ENCODE peak calls at places on chromosomes 16 and 17, in seven cellular contexts. One of them, this sample, is unnamed.

GRCh38 chr17:19265755-19266154 is 28.6 kb downstream of the EPN2 start:
- DNase-seq in esophagus muscularis mucosa: no peak
- DNase-seq in body of pancreas: no peak
- DNase-seq in sigmoid colon: no peak
- DNase-seq in cardiac muscle cell: no peak
- DNase-seq in left ventricle myocardium inferior: no peak
- DNase-seq in spleen: no peak
- DNase-seq in this sample: no peak

GRCh38 chr17:30812218-30813177 is 12.0 kb downstream of the CRLF3 start:
- DNase-seq in esophagus muscularis mucosa: no peak
- DNase-seq in body of pancreas: no peak
- DNase-seq in sigmoid colon: no peak
- DNase-seq in cardiac muscle cell: no peak
- DNase-seq in left ventricle myocardium inferior: no peak
- DNase-seq in spleen: no peak
- DNase-seq in this sample: no peak

GRCh38 chr17:69050999-69051775 is 9.5 kb downstream of the ABCA9 start:
- DNase-seq in esophagus muscularis mucosa: no peak
- DNase-seq in body of pancreas: no peak
- DNase-seq in sigmoid colon: no peak
- DNase-seq in cardiac muscle cell: no peak
- DNase-seq in left ventricle myocardium inferior: no peak
- DNase-seq in spleen: no peak
- DNase-seq in this sample: no peak

GRCh38 chr17:29563816-29564215 is 3.0 kb downstream of the ABHD15 start:
- DNase-seq in esophagus muscularis mucosa: no peak
- DNase-seq in body of pancreas: no peak
- DNase-seq in sigmoid colon: no peak
- DNase-seq in cardiac muscle cell: no peak
- DNase-seq in left ventricle myocardium inferior: no peak
- DNase-seq in spleen: peak; percentile 76
- DNase-seq in this sample: no peak

GRCh38 chr17:21376835-21377690 is 906 bp downstream of the KCNJ12 start:
- DNase-seq in esophagus muscularis mucosa: no peak
- DNase-seq in body of pancreas: no peak
- DNase-seq in sigmoid colon: no peak
- DNase-seq in cardiac muscle cell: peak; percentile 71
- DNase-seq in left ventricle myocardium inferior: no peak
- DNase-seq in spleen: no peak
- DNase-seq in this sample: no peak

GRCh38 chr16:23323224-23324030 is 21.3 kb downstream of the SCNN1B start:
- DNase-seq in esophagus muscularis mucosa: no peak
- DNase-seq in body of pancreas: no peak
- DNase-seq in sigmoid colon: no peak
- DNase-seq in cardiac muscle cell: no peak
- DNase-seq in left ventricle myocardium inferior: no peak
- DNase-seq in spleen: no peak
- DNase-seq in this sample: no peak

GRCh38 chr17:70168044-70168978 is 1.0 kb upstream of the KCNJ2 start:
- DNase-seq in esophagus muscularis mucosa: peak; percentile 93
- DNase-seq in body of pancreas: peak; percentile 75
- DNase-seq in sigmoid colon: peak; percentile 73
- DNase-seq in cardiac muscle cell: peak; percentile 66
- DNase-seq in left ventricle myocardium inferior: peak; percentile 59
- DNase-seq in spleen: peak; percentile 88
- DNase-seq in this sample: peak; percentile 76

GRCh38 chr17:17582372-17582771 is 9.1 kb downstream of the PEMT start:
- DNase-seq in esophagus muscularis mucosa: no peak
- DNase-seq in body of pancreas: no peak
- DNase-seq in sigmoid colon: no peak
- DNase-seq in cardiac muscle cell: no peak
- DNase-seq in left ventricle myocardium inferior: no peak
- DNase-seq in spleen: no peak
- DNase-seq in this sample: no peak

GRCh38 chr17:44820631-44821196 is 9.4 kb downstream of the GJC1 start:
- DNase-seq in esophagus muscularis mucosa: no peak
- DNase-seq in body of pancreas: no peak
- DNase-seq in sigmoid colon: peak; percentile 59
- DNase-seq in cardiac muscle cell: no peak
- DNase-seq in left ventricle myocardium inferior: no peak
- DNase-seq in spleen: no peak
- DNase-seq in this sample: no peak

GRCh38 chr16:1257561-1258217 is 1.8 kb downstream of the TPSD1 start:
- DNase-seq in esophagus muscularis mucosa: no peak
- DNase-seq in body of pancreas: no peak
- DNase-seq in sigmoid colon: no peak
- DNase-seq in cardiac muscle cell: no peak
- DNase-seq in left ventricle myocardium inferior: no peak
- DNase-seq in spleen: peak; percentile 71
- DNase-seq in this sample: no peak

GRCh38 chr16:47058295-47059086 is 85.0 kb upstream of the DNAJA2 start:
- DNase-seq in esophagus muscularis mucosa: no peak
- DNase-seq in body of pancreas: no peak
- DNase-seq in sigmoid colon: peak; percentile 10
- DNase-seq in cardiac muscle cell: no peak
- DNase-seq in left ventricle myocardium inferior: no peak
- DNase-seq in spleen: peak; percentile 56
- DNase-seq in this sample: peak; percentile 15

GRCh38 chr16:15043344-15043743 is 12.5 kb downstream of the NTAN1 start:
- DNase-seq in esophagus muscularis mucosa: no peak
- DNase-seq in body of pancreas: no peak
- DNase-seq in sigmoid colon: no peak
- DNase-seq in cardiac muscle cell: no peak
- DNase-seq in left ventricle myocardium inferior: no peak
- DNase-seq in spleen: no peak
- DNase-seq in this sample: no peak
- TF ChIP-seq CTCF in esophagus muscularis mucosa: no peak
- TF ChIP-seq CTCF in body of pancreas: no peak
- TF ChIP-seq CTCF in sigmoid colon: no peak
- TF ChIP-seq CTCF in cardiac muscle cell: no peak
- TF ChIP-seq CTCF in left ventricle myocardium inferior: no peak
- TF ChIP-seq CTCF in spleen: no peak
- TF ChIP-seq CTCF in this sample: no peak

DNA sequence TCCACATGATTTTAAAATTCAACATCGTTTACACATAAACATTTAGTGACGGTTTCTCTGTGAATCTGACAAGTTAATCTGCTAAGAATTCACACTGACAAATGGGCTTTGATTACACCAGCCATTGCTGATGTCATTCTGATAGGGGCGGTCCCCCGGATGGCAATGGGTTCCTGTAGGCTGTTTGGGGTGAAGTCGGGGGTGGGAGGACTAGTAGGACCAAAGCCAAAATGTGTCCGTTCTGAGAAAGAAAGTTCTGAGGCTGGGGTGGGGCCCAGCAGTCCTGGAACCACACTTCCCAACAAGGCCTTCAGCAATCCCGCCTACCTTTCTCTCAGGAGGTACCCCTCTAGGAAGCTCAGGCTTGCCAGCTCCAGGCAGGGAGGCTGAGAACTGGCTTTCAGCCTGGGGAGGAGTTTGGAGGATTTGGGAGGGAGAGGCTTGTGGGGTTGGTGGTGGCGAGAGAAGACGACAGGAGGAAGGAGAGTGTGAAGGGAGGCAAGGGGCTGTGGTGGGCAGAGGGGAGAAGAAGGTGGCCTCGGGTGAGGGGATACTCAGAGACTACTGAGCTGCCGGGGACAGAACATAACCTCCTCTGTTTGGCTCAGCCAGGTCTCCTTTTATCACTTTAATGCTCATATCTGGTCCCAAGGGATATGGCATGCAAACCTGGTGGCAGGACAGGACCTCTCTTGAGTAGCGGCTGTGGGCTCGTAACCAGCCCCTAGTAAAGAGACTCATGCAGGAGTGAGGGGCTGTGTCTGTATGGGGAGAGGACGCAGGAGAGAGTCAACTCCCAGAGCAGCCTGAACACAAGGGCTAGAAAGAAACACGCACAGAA is 8.6 kb downstream of the HIC1 start:
- DNase-seq in esophagus muscularis mucosa: peak; percentile 92
- DNase-seq in body of pancreas: no peak
- DNase-seq in sigmoid colon: peak; percentile 82
- DNase-seq in cardiac muscle cell: no peak
- DNase-seq in left ventricle myocardium inferior: no peak
- DNase-seq in spleen: no peak
- DNase-seq in this sample: peak; percentile 70
- H3K4me1 ChIP-seq in esophagus muscularis mucosa: peaks cover 96% of the 10 kb centered on the region
- H3K4me1 ChIP-seq in body of pancreas: peaks cover 6% of the 10 kb centered on the region
- H3K4me1 ChIP-seq in sigmoid colon: no peaks in the 10 kb centered on the region
- H3K4me1 ChIP-seq in cardiac muscle cell: peaks cover 22% of the 10 kb centered on the region
- H3K4me1 ChIP-seq in left ventricle myocardium inferior: peaks cover 100% of the 10 kb centered on the region
- H3K4me1 ChIP-seq in spleen: peaks cover 46% of the 10 kb centered on the region
- H3K4me1 ChIP-seq in this sample: peaks cover 18% of the 10 kb centered on the region

DNA sequence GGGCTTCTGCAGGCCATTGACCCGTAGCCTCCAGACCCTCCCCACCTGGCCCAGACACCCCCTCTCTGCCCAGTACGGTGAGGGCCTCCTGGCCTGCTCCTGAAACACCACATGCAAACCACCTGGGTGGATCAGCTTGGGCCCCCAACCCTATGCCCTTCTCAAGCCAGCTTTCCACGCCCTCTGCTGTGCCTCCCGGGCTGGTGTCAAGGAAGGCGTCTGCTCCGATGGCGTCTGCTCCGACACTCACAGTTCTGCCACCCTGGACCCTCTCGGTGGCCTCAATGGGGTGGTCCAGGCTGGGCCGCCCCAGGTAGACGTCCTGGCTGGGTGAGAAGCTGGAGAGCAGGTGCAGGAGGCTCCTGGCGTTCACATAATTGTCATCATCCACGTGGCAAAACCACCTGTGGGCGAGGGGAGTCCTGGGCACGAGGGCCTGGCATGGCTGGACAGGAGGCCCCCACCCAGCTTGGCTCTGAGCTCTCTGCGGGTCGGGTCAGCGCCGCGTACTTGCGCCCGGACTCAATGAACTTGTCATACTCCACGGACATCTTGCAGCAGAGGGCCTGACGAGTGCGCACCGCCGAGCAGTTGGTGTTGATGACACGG is 1.4 kb downstream of the RFNG start:
- DNase-seq in esophagus muscularis mucosa: no peak
- DNase-seq in body of pancreas: no peak
- DNase-seq in sigmoid colon: no peak
- DNase-seq in cardiac muscle cell: no peak
- DNase-seq in left ventricle myocardium inferior: no peak
- DNase-seq in spleen: peak; percentile 70
- DNase-seq in this sample: peak; percentile 66
- H3K27ac ChIP-seq in esophagus muscularis mucosa: peak overlapping the region; percentile 68
- H3K27ac ChIP-seq in body of pancreas: no peak overlapping the region
- H3K27ac ChIP-seq in sigmoid colon: peak overlapping the region; percentile 66
- H3K27ac ChIP-seq in cardiac muscle cell: no peak overlapping the region
- H3K27ac ChIP-seq in left ventricle myocardium inferior: no peak overlapping the region
- H3K27ac ChIP-seq in spleen: no peak overlapping the region
- H3K27ac ChIP-seq in this sample: no peak overlapping the region

GRCh38 chr16:48864055-48864454 is 254.1 kb upstream of the N4BP1 start:
- DNase-seq in esophagus muscularis mucosa: no peak
- DNase-seq in body of pancreas: no peak
- DNase-seq in sigmoid colon: no peak
- DNase-seq in cardiac muscle cell: no peak
- DNase-seq in left ventricle myocardium inferior: no peak
- DNase-seq in spleen: no peak
- DNase-seq in this sample: no peak
- TF ChIP-seq CTCF in esophagus muscularis mucosa: no peak
- TF ChIP-seq CTCF in body of pancreas: no peak
- TF ChIP-seq CTCF in sigmoid colon: no peak
- TF ChIP-seq CTCF in cardiac muscle cell: no peak
- TF ChIP-seq CTCF in left ventricle myocardium inferior: no peak
- TF ChIP-seq CTCF in spleen: no peak
- TF ChIP-seq CTCF in this sample: no peak

GRCh38 chr17:79495665-79496064 is 115.2 kb downstream of the RBFOX3 start:
- DNase-seq in esophagus muscularis mucosa: no peak
- DNase-seq in body of pancreas: no peak
- DNase-seq in sigmoid colon: no peak
- DNase-seq in cardiac muscle cell: no peak
- DNase-seq in left ventricle myocardium inferior: no peak
- DNase-seq in spleen: no peak
- DNase-seq in this sample: no peak
- H3K4me1 ChIP-seq in esophagus muscularis mucosa: no peaks in the 10 kb centered on the region
- H3K4me1 ChIP-seq in body of pancreas: no peaks in the 10 kb centered on the region
- H3K4me1 ChIP-seq in sigmoid colon: no peaks in the 10 kb centered on the region
- H3K4me1 ChIP-seq in cardiac muscle cell: peaks cover under 1% of the 10 kb centered on the region
- H3K4me1 ChIP-seq in left ventricle myocardium inferior: no peaks in the 10 kb centered on the region
- H3K4me1 ChIP-seq in spleen: no peaks in the 10 kb centered on the region
- H3K4me1 ChIP-seq in this sample: no peaks in the 10 kb centered on the region